ENCODE peak calls at places on chromosomes 12 and 14, in four cellular contexts. One of them, this sample, is unnamed.

GRCh38 chr14:90661881-90662280 is 154.3 kb downstream of the TTC7B start:
- DNase-seq in endothelial cell of umbilical vein: no peak
- DNase-seq in astrocyte of the spinal cord: no peak
- DNase-seq in heart right ventricle: no peak
- DNase-seq in this sample: no peak

GRCh38 chr12:79549531-79550271 is 141.1 kb downstream of the PAWR start:
- DNase-seq in heart right ventricle: no peak
- DNase-seq in astrocyte of the spinal cord: peak; percentile 55
- DNase-seq in endothelial cell of umbilical vein: peak; percentile 76
- DNase-seq in this sample: no peak

GRCh38 chr14:103542545-103543088 is 13.6 kb downstream of the TRMT61A start:
- DNase-seq in astrocyte of the spinal cord: no peak
- DNase-seq in endothelial cell of umbilical vein: no peak
- DNase-seq in heart right ventricle: peak; percentile 71
- DNase-seq in this sample: peak; percentile 75

GRCh38 chr14:34231626-34232025 is 230.4 kb downstream of the SPTSSA start:
- DNase-seq in heart right ventricle: no peak
- DNase-seq in astrocyte of the spinal cord: peak; percentile 15
- DNase-seq in endothelial cell of umbilical vein: no peak
- DNase-seq in this sample: no peak

GRCh38 chr12:6821271-6821673 is 349 bp upstream of the GPR162 start:
- DNase-seq in astrocyte of the spinal cord: peak; percentile 67
- DNase-seq in heart right ventricle: peak; percentile 70
- DNase-seq in endothelial cell of umbilical vein: peak; percentile 83
- DNase-seq in this sample: peak; percentile 80

GRCh38 chr14:20409226-20409625 is 4.1 kb downstream of the TEP1 start:
- DNase-seq in heart right ventricle: no peak
- DNase-seq in astrocyte of the spinal cord: peak; percentile 10
- DNase-seq in endothelial cell of umbilical vein: no peak
- DNase-seq in this sample: peak; percentile 64

GRCh38 chr14:105475916-105476845 is 1.6 kb downstream of the CRIP2 start:
- DNase-seq in endothelial cell of umbilical vein: peak; percentile 81
- DNase-seq in heart right ventricle: peak; percentile 84
- DNase-seq in astrocyte of the spinal cord: peak; percentile 31
- DNase-seq in this sample: no peak

GRCh38 chr14:65352964-65353530 is 59.5 kb upstream of the FUT8 start:
- DNase-seq in astrocyte of the spinal cord: no peak
- DNase-seq in endothelial cell of umbilical vein: peak; percentile 26
- DNase-seq in heart right ventricle: no peak
- DNase-seq in this sample: no peak

GRCh38 chr12:17609152-17609551 is 480.8 kb downstream of the RERGL start:
- DNase-seq in heart right ventricle: no peak
- DNase-seq in astrocyte of the spinal cord: no peak
- DNase-seq in endothelial cell of umbilical vein: no peak
- DNase-seq in this sample: no peak

GRCh38 chr12:76236640-76237039 is 111.6 kb downstream of the BBS10 start:
- DNase-seq in endothelial cell of umbilical vein: peak; percentile 82
- DNase-seq in heart right ventricle: no peak
- DNase-seq in astrocyte of the spinal cord: peak; percentile 25
- DNase-seq in this sample: no peak

GRCh38 chr12:114286145-114286544 is 119.8 kb downstream of the TBX5 start:
- DNase-seq in astrocyte of the spinal cord: no peak
- DNase-seq in endothelial cell of umbilical vein: no peak
- DNase-seq in heart right ventricle: no peak
- DNase-seq in this sample: no peak

GRCh38 chr14:66295386-66295785 is 190.8 kb upstream of the CCDC196 start:
- DNase-seq in astrocyte of the spinal cord: no peak
- DNase-seq in endothelial cell of umbilical vein: no peak
- DNase-seq in heart right ventricle: no peak
- DNase-seq in this sample: no peak

GRCh38 chr12:89369166-89369565 is 16.9 kb upstream of the DUSP6 start:
- DNase-seq in astrocyte of the spinal cord: no peak
- DNase-seq in endothelial cell of umbilical vein: peak; percentile 92
- DNase-seq in heart right ventricle: no peak
- DNase-seq in this sample: no peak

GRCh38 chr14:59252772-59253500 is 64.5 kb downstream of the DAAM1 start:
- DNase-seq in endothelial cell of umbilical vein: no peak
- DNase-seq in astrocyte of the spinal cord: no peak
- DNase-seq in heart right ventricle: no peak
- DNase-seq in this sample: peak; percentile 58

GRCh38 chr12:130044991-130045621 is 117.2 kb upstream of the FZD10 start:
- DNase-seq in endothelial cell of umbilical vein: no peak
- DNase-seq in astrocyte of the spinal cord: no peak
- DNase-seq in heart right ventricle: no peak
- DNase-seq in this sample: no peak

GRCh38 chr12:49357099-49357678 is 10.1 kb upstream of the SPATS2 start:
- DNase-seq in heart right ventricle: no peak
- DNase-seq in endothelial cell of umbilical vein: peak; percentile 57
- DNase-seq in astrocyte of the spinal cord: peak; percentile 63
- DNase-seq in this sample: peak; percentile 85

GRCh38 chr12:4325984-4326383 is 5.0 kb downstream of the TIGAR start:
- DNase-seq in astrocyte of the spinal cord: no peak
- DNase-seq in heart right ventricle: no peak
- DNase-seq in endothelial cell of umbilical vein: no peak
- DNase-seq in this sample: no peak

GRCh38 chr12:45688188-45688587 is 41.3 kb upstream of the ARID2 start:
- DNase-seq in astrocyte of the spinal cord: no peak
- DNase-seq in endothelial cell of umbilical vein: no peak
- DNase-seq in heart right ventricle: no peak
- DNase-seq in this sample: no peak

GRCh38 chr12:33605776-33606175 is 166.2 kb upstream of the SYT10 start:
- DNase-seq in astrocyte of the spinal cord: no peak
- DNase-seq in heart right ventricle: no peak
- DNase-seq in endothelial cell of umbilical vein: no peak
- DNase-seq in this sample: no peak

GRCh38 chr14:81211844-81212243 is 8.9 kb downstream of the GTF2A1 start:
- DNase-seq in endothelial cell of umbilical vein: peak; percentile 24
- DNase-seq in astrocyte of the spinal cord: peak; percentile 22
- DNase-seq in heart right ventricle: peak; percentile 27
- DNase-seq in this sample: no peak

GRCh38 chr12:84128117-84128991 is 784.2 kb downstream of the SLC6A15 start:
- DNase-seq in heart right ventricle: no peak
- DNase-seq in astrocyte of the spinal cord: no peak
- DNase-seq in endothelial cell of umbilical vein: no peak
- DNase-seq in this sample: no peak

GRCh38 chr14:100165376-100165775 is 5.9 kb upstream of the DEGS2 start:
- DNase-seq in astrocyte of the spinal cord: no peak
- DNase-seq in endothelial cell of umbilical vein: no peak
- DNase-seq in heart right ventricle: no peak
- DNase-seq in this sample: no peak

GRCh38 chr14:104163541-104163940 is 25.2 kb downstream of the KIF26A start:
- DNase-seq in astrocyte of the spinal cord: no peak
- DNase-seq in heart right ventricle: no peak
- DNase-seq in endothelial cell of umbilical vein: no peak
- DNase-seq in this sample: no peak

GRCh38 chr14:100556076-100556475 is 31.1 kb downstream of the BEGAIN start:
- DNase-seq in endothelial cell of umbilical vein: no peak
- DNase-seq in astrocyte of the spinal cord: no peak
- DNase-seq in heart right ventricle: no peak
- DNase-seq in this sample: no peak

GRCh38 chr12:53198470-53199110 is 8.5 kb downstream of the ITGB7 start:
- DNase-seq in heart right ventricle: no peak
- DNase-seq in astrocyte of the spinal cord: no peak
- DNase-seq in endothelial cell of umbilical vein: no peak
- DNase-seq in this sample: no peak

GRCh38 chr12:55696141-55696540 is 11.6 kb downstream of the ITGA7 start:
- DNase-seq in astrocyte of the spinal cord: no peak
- DNase-seq in endothelial cell of umbilical vein: no peak
- DNase-seq in heart right ventricle: no peak
- DNase-seq in this sample: no peak

GRCh38 chr14:37247777-37248461 is 50.2 kb downstream of the MIPOL1 start:
- DNase-seq in heart right ventricle: no peak
- DNase-seq in endothelial cell of umbilical vein: no peak
- DNase-seq in astrocyte of the spinal cord: no peak
- DNase-seq in this sample: no peak

GRCh38 chr14:72303930-72304329 is 371.7 kb downstream of the RGS6 start:
- DNase-seq in astrocyte of the spinal cord: no peak
- DNase-seq in endothelial cell of umbilical vein: no peak
- DNase-seq in heart right ventricle: no peak
- DNase-seq in this sample: no peak

GRCh38 chr12:56061982-56062381 is 18.0 kb upstream of the ERBB3 start:
- DNase-seq in endothelial cell of umbilical vein: no peak
- DNase-seq in astrocyte of the spinal cord: no peak
- DNase-seq in heart right ventricle: no peak
- DNase-seq in this sample: no peak

GRCh38 chr12:119598159-119598558 is 4.6 kb downstream of the TMEM233 start:
- DNase-seq in endothelial cell of umbilical vein: no peak
- DNase-seq in astrocyte of the spinal cord: no peak
- DNase-seq in heart right ventricle: no peak
- DNase-seq in this sample: no peak

GRCh38 chr14:23114669-23115491 is 4.2 kb downstream of the CEBPE start:
- DNase-seq in heart right ventricle: no peak
- DNase-seq in endothelial cell of umbilical vein: peak; percentile 67
- DNase-seq in astrocyte of the spinal cord: peak; percentile 96
- DNase-seq in this sample: peak; percentile 98

GRCh38 chr12:32489070-32489469 is 89.7 kb downstream of the FGD4 start:
- DNase-seq in heart right ventricle: no peak
- DNase-seq in astrocyte of the spinal cord: no peak
- DNase-seq in endothelial cell of umbilical vein: no peak
- DNase-seq in this sample: no peak

GRCh38 chr14:101357559-101358319 is 203.6 kb upstream of the DIO3 start:
- DNase-seq in endothelial cell of umbilical vein: no peak
- DNase-seq in heart right ventricle: no peak
- DNase-seq in astrocyte of the spinal cord: no peak
- DNase-seq in this sample: no peak

GRCh38 chr14:90447720-90448497 is 51.1 kb downstream of the CALM1 start:
- DNase-seq in astrocyte of the spinal cord: no peak
- DNase-seq in endothelial cell of umbilical vein: no peak
- DNase-seq in heart right ventricle: no peak
- DNase-seq in this sample: no peak

GRCh38 chr12:46430340-46430948 is 57.9 kb upstream of the SLC38A2 start:
- DNase-seq in endothelial cell of umbilical vein: peak; percentile 97
- DNase-seq in astrocyte of the spinal cord: peak; percentile 84
- DNase-seq in heart right ventricle: no peak
- DNase-seq in this sample: peak; percentile 89

GRCh38 chr14:38502241-38502640 is 246.3 kb upstream of the CLEC14A start:
- DNase-seq in endothelial cell of umbilical vein: no peak
- DNase-seq in astrocyte of the spinal cord: no peak
- DNase-seq in heart right ventricle: no peak
- DNase-seq in this sample: no peak

GRCh38 chr14:95490727-95491451 is 25.6 kb downstream of the SYNE3 start:
- DNase-seq in heart right ventricle: no peak
- DNase-seq in astrocyte of the spinal cord: no peak
- DNase-seq in endothelial cell of umbilical vein: no peak
- DNase-seq in this sample: no peak

GRCh38 chr12:24741216-24741615 is 207.7 kb downstream of the BCAT1 start:
- DNase-seq in astrocyte of the spinal cord: no peak
- DNase-seq in heart right ventricle: no peak
- DNase-seq in endothelial cell of umbilical vein: no peak
- DNase-seq in this sample: no peak

GRCh38 chr12:24746021-24746671 is 202.8 kb downstream of the BCAT1 start:
- DNase-seq in heart right ventricle: no peak
- DNase-seq in endothelial cell of umbilical vein: no peak
- DNase-seq in astrocyte of the spinal cord: no peak
- DNase-seq in this sample: no peak

GRCh38 chr12:24748326-24748725 is 200.6 kb downstream of the BCAT1 start:
- DNase-seq in heart right ventricle: no peak
- DNase-seq in endothelial cell of umbilical vein: no peak
- DNase-seq in astrocyte of the spinal cord: no peak
- DNase-seq in this sample: no peak

GRCh38 chr12:24742378-24742777 is 206.5 kb downstream of the BCAT1 start:
- DNase-seq in endothelial cell of umbilical vein: no peak
- DNase-seq in heart right ventricle: no peak
- DNase-seq in astrocyte of the spinal cord: no peak
- DNase-seq in this sample: no peak

GRCh38 chr12:24743891-24744793 is 204.8 kb downstream of the BCAT1 start:
- DNase-seq in heart right ventricle: no peak
- DNase-seq in astrocyte of the spinal cord: no peak
- DNase-seq in endothelial cell of umbilical vein: no peak
- DNase-seq in this sample: no peak
- TF ChIP-seq CTCF in heart right ventricle: no peak
- TF ChIP-seq CTCF in astrocyte of the spinal cord: no peak
- TF ChIP-seq CTCF in endothelial cell of umbilical vein: no peak
- TF ChIP-seq CTCF in this sample: no peak

DNA sequence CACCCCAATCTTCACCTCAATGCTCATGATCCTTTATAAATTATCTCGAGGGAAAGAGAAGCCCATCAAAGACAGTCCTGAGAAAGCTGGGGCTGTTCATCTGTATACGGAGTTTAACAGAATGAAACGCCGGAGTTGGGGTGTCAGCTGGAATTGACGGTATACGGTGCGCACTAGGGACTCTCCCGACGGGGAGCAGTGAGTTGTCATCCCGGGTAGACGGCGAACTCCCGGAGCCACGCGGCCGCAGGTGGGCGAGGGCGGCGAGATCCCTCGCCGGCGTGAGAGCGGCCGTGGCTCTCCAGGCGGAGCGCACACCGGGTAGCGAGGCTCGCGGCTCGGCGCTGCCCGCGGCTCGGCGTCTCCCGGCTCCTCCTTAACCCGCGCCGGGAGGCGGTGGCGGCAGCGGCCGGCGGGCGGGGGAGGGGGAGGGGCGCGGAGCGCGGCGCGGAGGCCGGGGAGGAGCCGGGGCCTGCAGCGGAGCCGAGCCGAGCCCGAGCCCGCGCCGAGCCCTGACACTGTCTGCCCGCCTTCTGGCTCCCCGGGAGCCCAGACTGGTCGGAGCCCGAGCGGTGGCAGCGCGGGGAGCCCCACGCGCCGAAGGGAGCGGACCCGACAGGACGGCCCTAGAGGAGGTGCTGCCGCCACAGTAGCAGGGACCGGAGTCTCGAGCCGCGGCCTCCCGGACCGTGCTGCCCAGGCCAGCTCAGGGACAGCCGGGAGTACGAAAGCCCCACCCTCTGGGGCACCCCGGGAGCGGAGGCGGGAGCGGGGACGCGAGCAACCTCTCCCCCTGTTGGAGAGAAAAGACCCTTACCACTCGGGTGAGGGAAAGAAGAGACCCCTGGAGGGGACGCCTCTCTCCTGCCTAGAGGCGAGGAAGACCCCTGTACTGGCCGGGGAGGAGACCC is at the start of gene FOXJ2:
- DNase-seq in endothelial cell of umbilical vein: peak; percentile 80
- DNase-seq in astrocyte of the spinal cord: peak; percentile 65
- DNase-seq in heart right ventricle: peak; percentile 87
- DNase-seq in this sample: peak; percentile 92
- TF ChIP-seq CTCF in endothelial cell of umbilical vein: no peak
- TF ChIP-seq CTCF in astrocyte of the spinal cord: peak; percentile 9
- TF ChIP-seq CTCF in heart right ventricle: no peak
- TF ChIP-seq CTCF in this sample: peak; percentile 3

DNA sequence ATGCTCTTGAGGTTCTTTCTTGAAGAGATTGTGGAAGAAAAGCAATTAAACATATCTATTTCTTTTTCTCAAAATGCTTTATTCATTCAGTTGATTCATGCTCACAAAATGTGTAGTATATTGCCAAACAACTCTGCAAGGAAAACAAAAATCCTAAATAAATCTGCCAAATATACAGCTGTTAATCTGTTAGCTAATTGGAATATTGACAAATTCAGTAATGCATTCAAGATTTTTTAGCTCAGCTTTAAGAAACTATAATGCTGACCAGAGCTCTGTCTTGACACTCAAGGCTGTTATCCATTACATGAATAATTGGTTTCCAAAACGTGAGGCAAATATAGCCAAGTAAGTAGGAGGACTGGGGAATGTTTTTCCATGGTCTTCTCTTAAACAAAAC is 146.8 kb downstream of the TMTC2 start:
- DNase-seq in heart right ventricle: no peak
- DNase-seq in endothelial cell of umbilical vein: no peak
- DNase-seq in astrocyte of the spinal cord: no peak
- DNase-seq in this sample: no peak
- TF ChIP-seq CTCF in heart right ventricle: no peak
- TF ChIP-seq CTCF in endothelial cell of umbilical vein: no peak
- TF ChIP-seq CTCF in astrocyte of the spinal cord: no peak
- TF ChIP-seq CTCF in this sample: no peak

GRCh38 chr12:14811486-14811885 is 2.5 kb downstream of the SMCO3 start:
- DNase-seq in astrocyte of the spinal cord: no peak
- DNase-seq in endothelial cell of umbilical vein: no peak
- DNase-seq in heart right ventricle: no peak
- DNase-seq in this sample: no peak
- TF ChIP-seq CTCF in astrocyte of the spinal cord: no peak
- TF ChIP-seq CTCF in endothelial cell of umbilical vein: no peak
- TF ChIP-seq CTCF in heart right ventricle: no peak
- TF ChIP-seq CTCF in this sample: no peak